ENCODE peak calls at places on chromosomes 4 and X, in four cellular contexts. P is CD4-positive, alpha-beta memory T cell; W is mammary epithelial cell; G is cardiac muscle cell. R is an unnamed sample.

GRCh38 chr4:2888826-2889225 is 45.2 kb downstream of the ADD1 start:
- DNase-seq in P (no peak), W (no peak), G (no peak), R (no peak)

GRCh38 chr4:138405934-138406567 is 163.9 kb upstream of the SLC7A11 start:
- DNase-seq in P (no peak), W (peak; percentile 71), G (no peak), R (no peak)

GRCh38 chrX:57286507-57287251 is at the start of gene FAAH2:
- DNase-seq in P (peak; percentile 94), W (peak; percentile 86), G (peak; percentile 10), R (peak; percentile 82)

GRCh38 chr4:8033067-8033755 is 93.5 kb upstream of the AFAP1 start:
- DNase-seq in P (no peak), W (no peak), G (no peak), R (no peak)

GRCh38 chr4:20544645-20545044 is 155.6 kb upstream of the PACRGL start:
- DNase-seq in P (no peak), W (peak; percentile 13), G (peak; percentile 42), R (no peak)

GRCh38 chr4:146739182-146739581 is 100.5 kb downstream of the POU4F2 start:
- DNase-seq in P (no peak), W (no peak), G (no peak), R (no peak)

GRCh38 chrX:65677954-65678469 is 10.6 kb downstream of the MSN start:
- DNase-seq in P (no peak), W (peak; percentile 79), G (no peak), R (no peak)

GRCh38 chr4:74033721-74034120 is 4.8 kb downstream of the CXCL3 start:
- DNase-seq in P (no peak), W (peak; percentile 87), G (no peak), R (no peak)

GRCh38 chr4:67751260-67751659 is 2.9 kb downstream of the GNRHR start:
- DNase-seq in P (no peak), W (peak; percentile 37), G (no peak), R (no peak)

GRCh38 chr4:39649639-39650265 is 11.1 kb upstream of the SMIM14 start:
- DNase-seq in P (no peak), W (no peak), G (no peak), R (no peak)

GRCh38 chr4:38664704-38665401 is 854 bp downstream of the KLF3 start:
- DNase-seq in P (peak; percentile 55), W (peak; percentile 50), G (peak; percentile 71), R (peak; percentile 70)

GRCh38 chr4:12852338-12853307 is 631.5 kb downstream of the RAB28 start:
- DNase-seq in P (no peak), W (peak; percentile 59), G (peak; percentile 72), R (no peak)

GRCh38 chr4:86670739-86671138 is 76.6 kb downstream of the PTPN13 start:
- DNase-seq in P (no peak), W (peak; percentile 87), G (no peak), R (no peak)

GRCh38 chr4:12879500-12879899 is 604.6 kb downstream of the RAB28 start:
- DNase-seq in P (no peak), W (no peak), G (no peak), R (no peak)

GRCh38 chr4:101326586-101326985 is 20.7 kb downstream of the PPP3CA start:
- DNase-seq in P (no peak), W (no peak), G (no peak), R (no peak)

GRCh38 chrX:79415056-79415455 is 47.9 kb upstream of the ITM2A start:
- DNase-seq in P (no peak), W (no peak), G (no peak), R (no peak)

GRCh38 chrX:10574663-10575062 is 45.7 kb downstream of the MID1 start:
- DNase-seq in P (no peak), W (peak; percentile 57), G (no peak), R (no peak)

GRCh38 chr4:80717204-80717603 is 313.3 kb upstream of the BMP3 start:
- DNase-seq in P (no peak), W (no peak), G (no peak), R (no peak)

GRCh38 chr4:62548108-62548524 is 1348.0 kb downstream of the ADGRL3 start:
- DNase-seq in P (no peak), W (no peak), G (no peak), R (no peak)

GRCh38 chr4:132593717-132594400 is 555.2 kb upstream of the PCDH10 start:
- DNase-seq in P (no peak), W (peak; percentile 4), G (no peak), R (no peak)

GRCh38 chrX:37371578-37371981 is 22.4 kb downstream of the PRRG1 start:
- DNase-seq in P (no peak), W (peak; percentile 52), G (no peak), R (no peak)

GRCh38 chrX:47877327-47877726 is 40.6 kb downstream of the ZNF81 start:
- DNase-seq in P (no peak), W (no peak), G (no peak), R (no peak)

GRCh38 chrX:102599950-102600579 is 750 bp downstream of the ARMCX5 start:
- DNase-seq in P (no peak), W (peak; percentile 10), G (peak; percentile 2), R (no peak)

GRCh38 chr4:71570492-71570891 is 213.4 kb downstream of the GC start:
- DNase-seq in P (no peak), W (no peak), G (no peak), R (no peak)

GRCh38 chrX:23317799-23318724 is 16.6 kb upstream of the PTCHD1 start:
- DNase-seq in P (no peak), W (no peak), G (peak; percentile 46), R (no peak)

GRCh38 chrX:82218361-82218760 is 1016.5 kb downstream of the SH3BGRL start:
- DNase-seq in P (no peak), W (peak; percentile 17), G (peak; percentile 52), R (no peak)

GRCh38 chr4:158769175-158769831 is 477 bp downstream of the FNIP2 start:
- DNase-seq in P (peak; percentile 51), W (peak; percentile 52), G (peak; percentile 33), R (peak; percentile 62)

GRCh38 chr4:99998062-99998880 is 48.2 kb upstream of the H2AZ1 start:
- DNase-seq in P (no peak), W (peak; percentile 67), G (peak; percentile 17), R (no peak)

GRCh38 chrX:149830192-149830873 is 48.6 kb downstream of the MAGEA9 start:
- DNase-seq in P (peak; percentile 64), W (peak; percentile 42), G (peak; percentile 34), R (no peak)

GRCh38 chrX:119502727-119503483 is 34.7 kb downstream of the SLC25A5 start:
- DNase-seq in P (peak; percentile 44), W (peak; percentile 74), G (no peak), R (no peak)

GRCh38 chr4:99413160-99413559 is 22.0 kb downstream of the ADH7 start:
- DNase-seq in P (no peak), W (no peak), G (no peak), R (no peak)

GRCh38 chr4:85995361-85995760 is 364.5 kb downstream of the MAPK10 start:
- DNase-seq in P (no peak), W (no peak), G (no peak), R (no peak)

GRCh38 chr4:87093443-87094123 is 126.8 kb downstream of the KLHL8 start:
- DNase-seq in P (peak; percentile 61), W (peak; percentile 89), G (peak; percentile 72), R (no peak)

GRCh38 chrX:88437563-88437962 is 309.5 kb upstream of the CPXCR1 start:
- DNase-seq in P (no peak), W (no peak), G (no peak), R (no peak)

GRCh38 chrX:45138525-45138924 is 62.2 kb downstream of the DIPK2B start:
- DNase-seq in P (no peak), W (no peak), G (no peak), R (no peak)

GRCh38 chrX:153517941-153518834 is 746 bp downstream of the ATP2B3 start:
- DNase-seq in P (no peak), W (no peak), G (no peak), R (no peak)
- H3K4me3 ChIP-seq in P (no peak overlapping the region), W (no peak overlapping the region), G (peak overlapping the region; percentile 8), R (no peak overlapping the region)

DNA sequence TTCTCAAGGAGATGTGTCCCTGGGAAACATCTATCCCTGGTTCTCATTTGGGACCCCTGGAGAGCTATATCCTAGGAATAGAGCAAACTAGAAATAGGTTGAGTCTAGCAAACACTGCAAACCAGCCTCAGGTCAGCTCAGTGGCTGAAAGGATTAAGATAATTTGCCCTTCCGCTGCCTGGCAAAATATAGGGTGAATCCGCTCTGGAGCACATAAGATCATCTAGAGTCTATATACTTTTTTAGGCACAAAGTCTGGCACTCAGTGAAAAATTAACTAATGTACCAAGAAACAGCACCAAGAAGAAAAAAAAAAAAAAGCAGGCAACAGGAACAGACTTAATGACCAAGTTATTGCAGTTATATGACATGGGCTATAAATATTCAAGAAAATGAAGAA is 7.3 kb upstream of the GUCY2F start:
- DNase-seq in P (no peak), W (no peak), G (no peak), R (no peak)
- H3K27me3 ChIP-seq in P (no peaks in the 10 kb centered on the region), W (peaks cover 2% of the 10 kb centered on the region), G (no peaks in the 10 kb centered on the region), R (peaks cover under 1% of the 10 kb centered on the region)

GRCh38 chr4:6200011-6200921 is at the start of gene JAKMIP1:
- DNase-seq in P (peak; percentile 90), W (peak; percentile 11), G (peak; percentile 91), R (peak; percentile 66)

GRCh38 chr4:6198278-6198677 is 2.1 kb downstream of the JAKMIP1 start:
- DNase-seq in P (peak; percentile 57), W (no peak), G (no peak), R (no peak)

GRCh38 chr4:6200922-6201362 is 593 bp upstream of the JAKMIP1 start:
- DNase-seq in P (peak; percentile 39), W (no peak), G (no peak), R (no peak)

GRCh38 chr4:6198768-6199343 is 1.5 kb downstream of the JAKMIP1 start:
- DNase-seq in P (no peak), W (peak; percentile 5), G (peak; percentile 43), R (no peak)

DNA sequence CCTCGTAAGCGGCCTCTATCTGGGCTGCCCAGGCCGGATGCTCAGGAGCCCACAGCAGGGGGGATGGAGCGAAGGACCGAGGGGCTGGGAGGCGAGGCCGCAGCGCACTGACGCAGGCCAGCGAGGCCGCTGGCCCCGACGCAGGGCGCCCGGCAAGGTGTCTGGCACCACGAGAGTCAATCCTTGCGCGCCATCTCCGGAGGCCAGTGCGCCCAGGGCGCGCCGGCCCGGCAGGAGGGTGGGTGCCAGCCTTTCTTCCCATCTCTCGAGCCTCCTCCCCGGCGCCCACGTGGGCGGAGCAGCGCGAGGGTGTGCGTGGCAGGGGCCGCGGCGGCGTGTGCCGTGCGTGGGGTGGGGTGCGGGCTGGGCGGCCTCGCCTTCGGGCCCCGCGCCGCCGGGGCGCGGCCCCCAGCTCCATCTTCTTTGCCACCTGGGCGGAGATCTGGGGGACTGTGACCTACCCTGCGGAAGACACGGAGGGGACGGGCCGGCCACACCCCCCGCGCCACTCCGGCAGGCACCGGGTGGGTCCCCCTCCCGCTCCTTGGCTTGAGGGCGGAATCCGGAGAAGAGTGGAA is 916 bp downstream of the JAKMIP1 start:
- DNase-seq in P (peak; percentile 63), W (peak; percentile 17), G (peak; percentile 12), R (no peak)
- H3K4me3 ChIP-seq in P (peak overlapping the region; percentile 62), W (no peak overlapping the region), G (peak overlapping the region; percentile 95), R (no peak overlapping the region)

DNA sequence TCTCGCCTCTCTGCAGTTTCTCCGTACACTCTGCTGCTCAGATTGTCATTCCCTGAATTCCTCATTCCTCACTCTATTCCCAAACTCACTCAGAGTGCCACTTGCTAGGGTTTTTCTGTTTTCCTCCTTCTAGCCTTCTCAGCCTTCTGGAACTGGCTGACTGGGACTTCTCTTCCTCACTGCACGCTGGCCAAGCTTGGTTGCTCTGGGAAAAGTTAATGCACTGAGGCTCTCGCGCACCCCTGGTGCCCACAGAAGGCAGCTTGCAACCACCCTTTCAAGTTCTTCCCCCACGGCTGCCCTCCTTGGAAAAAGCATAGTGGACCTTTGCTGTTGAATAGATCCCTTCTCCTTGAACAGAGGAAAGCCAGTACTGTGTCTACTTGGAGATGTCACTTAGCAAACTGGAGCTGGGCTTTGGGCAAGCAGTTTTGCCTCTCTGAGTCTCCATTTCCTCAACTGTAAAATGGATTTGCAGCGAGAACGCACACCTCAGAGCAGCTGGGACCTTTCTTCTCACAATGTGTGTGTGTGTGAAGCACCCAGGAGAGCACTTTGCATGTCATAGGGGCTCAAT is 6.0 kb upstream of the CCKAR start:
- DNase-seq in P (no peak), W (no peak), G (no peak), R (no peak)
- H3K27me3 ChIP-seq in P (no peaks in the 10 kb centered on the region), W (peaks cover 6% of the 10 kb centered on the region), G (no peaks in the 10 kb centered on the region), R (no peaks in the 10 kb centered on the region)